ENCODE peak calls at places on chromosomes 3 and 15, in nine cellular contexts. B, Q, R, M, G, E, F, H and P are unnamed samples.

GRCh38 chr3:120468635-120469295 is 18.0 kb upstream of the FSTL1 start:
- DNase-seq in B (no peak), Q (no peak), R (no peak), M (no peak), G (no peak), E (no peak), F (no peak), H (no peak), P (no peak)

GRCh38 chr15:65839354-65839901 is 29.9 kb upstream of the RAB11A start:
- DNase-seq in B (no peak), Q (no peak), R (no peak), M (no peak), G (no peak), E (peak), F (no peak), H (no peak), P (no peak)

GRCh38 chr3:172939651-172940293 is 189.2 kb downstream of the ECT2 start:
- DNase-seq in B (peak), Q (no peak), R (no peak), M (no peak), G (no peak), E (peak), F (no peak), H (no peak), P (no peak)

GRCh38 chr3:150545419-150546225 is 674 bp downstream of the SERP1 start:
- DNase-seq in B (peak), Q (peak), R (no peak), M (peak), G (peak), E (peak), F (peak), H (peak), P (peak)

GRCh38 chr3:30768703-30769550 is 125.5 kb downstream of the GADL1 start:
- DNase-seq in B (peak), Q (peak), R (peak), M (no peak), G (peak), E (peak), F (peak), H (peak), P (peak)

GRCh38 chr3:190731596-190731995 is 130.9 kb downstream of the GMNC start:
- DNase-seq in B (no peak), Q (no peak), R (no peak), M (no peak), G (no peak), E (no peak), F (no peak), H (no peak), P (no peak)

GRCh38 chr3:41196499-41197410 is 2.5 kb upstream of the CTNNB1 start:
- DNase-seq in B (no peak), Q (no peak), R (no peak), M (no peak), G (no peak), E (no peak), F (no peak), H (no peak), P (no peak)

GRCh38 chr3:153641321-153641720 is 479.3 kb downstream of the RAP2B start:
- DNase-seq in B (no peak), Q (no peak), R (no peak), M (no peak), G (no peak), E (no peak), F (no peak), H (no peak), P (no peak)

GRCh38 chr15:92822216-92823144 is 77.6 kb upstream of the CHD2 start:
- DNase-seq in B (no peak), Q (no peak), R (no peak), M (no peak), G (no peak), E (no peak), F (no peak), H (no peak), P (no peak)

GRCh38 chr15:89817701-89818280 is 3.1 kb upstream of the ANPEP start:
- DNase-seq in B (no peak), Q (no peak), R (no peak), M (no peak), G (no peak), E (no peak), F (no peak), H (no peak), P (no peak)